ENCODE peak calls at places on chromosomes 4 and X, in six cellular contexts. One of them, this sample, is unnamed.

GRCh38 chrX:134692990-134693389 is 34.7 kb upstream of the PLAC1 start:
- DNase-seq in transverse colon: no peak
- DNase-seq in GM12865: no peak
- DNase-seq in astrocyte of the cerebellum: no peak
- DNase-seq in osteoblast: peak
- DNase-seq in dorsolateral prefrontal cortex: no peak
- DNase-seq in this sample: no peak

GRCh38 chr4:9808077-9808476 is 26.6 kb downstream of the DRD5 start:
- DNase-seq in transverse colon: no peak
- DNase-seq in GM12865: peak
- DNase-seq in astrocyte of the cerebellum: no peak
- DNase-seq in osteoblast: no peak
- DNase-seq in dorsolateral prefrontal cortex: no peak
- DNase-seq in this sample: no peak

GRCh38 chr4:48360285-48360965 is 19.1 kb downstream of the SLAIN2 start:
- DNase-seq in transverse colon: no peak
- DNase-seq in GM12865: no peak
- DNase-seq in astrocyte of the cerebellum: peak
- DNase-seq in osteoblast: peak
- DNase-seq in dorsolateral prefrontal cortex: no peak
- DNase-seq in this sample: no peak

GRCh38 chrX:124086411-124086810 is 124.9 kb downstream of the STAG2 start:
- DNase-seq in transverse colon: no peak
- DNase-seq in GM12865: no peak
- DNase-seq in astrocyte of the cerebellum: no peak
- DNase-seq in osteoblast: no peak
- DNase-seq in dorsolateral prefrontal cortex: no peak
- DNase-seq in this sample: no peak

GRCh38 chr4:72568959-72569718 is at the start of gene ADAMTS3:
- DNase-seq in transverse colon: peak
- DNase-seq in GM12865: peak
- DNase-seq in astrocyte of the cerebellum: no peak
- DNase-seq in osteoblast: peak
- DNase-seq in dorsolateral prefrontal cortex: peak
- DNase-seq in this sample: peak

GRCh38 chr4:8427761-8428287 is 12.7 kb downstream of the ACOX3 start:
- DNase-seq in transverse colon: peak
- DNase-seq in GM12865: peak
- DNase-seq in astrocyte of the cerebellum: no peak
- DNase-seq in osteoblast: peak
- DNase-seq in dorsolateral prefrontal cortex: no peak
- DNase-seq in this sample: no peak

GRCh38 chr4:26120098-26120795 is 200.6 kb upstream of the RBPJ start:
- DNase-seq in transverse colon: no peak
- DNase-seq in GM12865: no peak
- DNase-seq in astrocyte of the cerebellum: no peak
- DNase-seq in osteoblast: no peak
- DNase-seq in dorsolateral prefrontal cortex: no peak
- DNase-seq in this sample: no peak

GRCh38 chrX:53239474-53239873 is 14.5 kb upstream of the KDM5C start:
- DNase-seq in transverse colon: no peak
- DNase-seq in GM12865: peak
- DNase-seq in astrocyte of the cerebellum: no peak
- DNase-seq in osteoblast: peak
- DNase-seq in dorsolateral prefrontal cortex: no peak
- DNase-seq in this sample: no peak

GRCh38 chr4:48986654-48987164 is 634 bp downstream of the CWH43 start:
- DNase-seq in transverse colon: peak
- DNase-seq in GM12865: no peak
- DNase-seq in astrocyte of the cerebellum: no peak
- DNase-seq in osteoblast: no peak
- DNase-seq in dorsolateral prefrontal cortex: no peak
- DNase-seq in this sample: no peak

GRCh38 chr4:14152834-14153519 is 525.5 kb upstream of the BOD1L1 start:
- DNase-seq in transverse colon: no peak
- DNase-seq in GM12865: peak
- DNase-seq in astrocyte of the cerebellum: no peak
- DNase-seq in osteoblast: no peak
- DNase-seq in dorsolateral prefrontal cortex: no peak
- DNase-seq in this sample: no peak

GRCh38 chr4:948101-948935 is 16.1 kb downstream of the TMEM175 start:
- DNase-seq in transverse colon: no peak
- DNase-seq in GM12865: no peak
- DNase-seq in astrocyte of the cerebellum: no peak
- DNase-seq in osteoblast: peak
- DNase-seq in dorsolateral prefrontal cortex: peak
- DNase-seq in this sample: no peak

GRCh38 chrX:153953342-153953830 is 8.9 kb upstream of the RENBP start:
- DNase-seq in transverse colon: peak
- DNase-seq in GM12865: peak
- DNase-seq in astrocyte of the cerebellum: peak
- DNase-seq in osteoblast: peak
- DNase-seq in dorsolateral prefrontal cortex: peak
- DNase-seq in this sample: no peak

GRCh38 chr4:128338634-128339355 is 51.2 kb upstream of the PGRMC2 start:
- DNase-seq in transverse colon: no peak
- DNase-seq in GM12865: no peak
- DNase-seq in astrocyte of the cerebellum: peak
- DNase-seq in osteoblast: peak
- DNase-seq in dorsolateral prefrontal cortex: no peak
- DNase-seq in this sample: peak

GRCh38 chr4:121096629-121097028 is 24.3 kb upstream of the NDNF start:
- DNase-seq in transverse colon: no peak
- DNase-seq in GM12865: no peak
- DNase-seq in astrocyte of the cerebellum: peak
- DNase-seq in osteoblast: no peak
- DNase-seq in dorsolateral prefrontal cortex: no peak
- DNase-seq in this sample: peak

GRCh38 chr4:3115637-3116300 is 41.3 kb downstream of the HTT start:
- DNase-seq in transverse colon: no peak
- DNase-seq in GM12865: no peak
- DNase-seq in astrocyte of the cerebellum: no peak
- DNase-seq in osteoblast: no peak
- DNase-seq in dorsolateral prefrontal cortex: no peak
- DNase-seq in this sample: no peak

GRCh38 chrX:24963823-24964222 is 51.9 kb downstream of the ARX start:
- DNase-seq in transverse colon: no peak
- DNase-seq in GM12865: no peak
- DNase-seq in astrocyte of the cerebellum: no peak
- DNase-seq in osteoblast: no peak
- DNase-seq in dorsolateral prefrontal cortex: no peak
- DNase-seq in this sample: no peak

GRCh38 chrX:9379697-9380551 is 84.9 kb upstream of the TBL1X start:
- DNase-seq in transverse colon: peak
- DNase-seq in GM12865: no peak
- DNase-seq in astrocyte of the cerebellum: no peak
- DNase-seq in osteoblast: no peak
- DNase-seq in dorsolateral prefrontal cortex: no peak
- DNase-seq in this sample: no peak

GRCh38 chr4:189092596-189092995 is 848.1 kb upstream of the FRG1 start:
- DNase-seq in transverse colon: no peak
- DNase-seq in GM12865: no peak
- DNase-seq in astrocyte of the cerebellum: no peak
- DNase-seq in osteoblast: no peak
- DNase-seq in dorsolateral prefrontal cortex: no peak
- DNase-seq in this sample: no peak

GRCh38 chr4:2790583-2791517 is 2.0 kb upstream of the SH3BP2 start:
- DNase-seq in transverse colon: no peak
- DNase-seq in GM12865: peak
- DNase-seq in astrocyte of the cerebellum: no peak
- DNase-seq in osteoblast: peak
- DNase-seq in dorsolateral prefrontal cortex: no peak
- DNase-seq in this sample: no peak

GRCh38 chrX:46912098-46912672 is at the start of gene JADE3:
- DNase-seq in transverse colon: peak
- DNase-seq in GM12865: peak
- DNase-seq in astrocyte of the cerebellum: peak
- DNase-seq in osteoblast: peak
- DNase-seq in dorsolateral prefrontal cortex: peak
- DNase-seq in this sample: peak

GRCh38 chr4:44927361-44928061 is 201.2 kb upstream of the GNPDA2 start:
- DNase-seq in transverse colon: no peak
- DNase-seq in GM12865: peak
- DNase-seq in astrocyte of the cerebellum: peak
- DNase-seq in osteoblast: no peak
- DNase-seq in dorsolateral prefrontal cortex: no peak
- DNase-seq in this sample: no peak

GRCh38 chr4:66169341-66169740 is 499.1 kb upstream of the EPHA5 start:
- DNase-seq in transverse colon: no peak
- DNase-seq in GM12865: no peak
- DNase-seq in astrocyte of the cerebellum: peak
- DNase-seq in osteoblast: no peak
- DNase-seq in dorsolateral prefrontal cortex: no peak
- DNase-seq in this sample: no peak

GRCh38 chr4:169849456-169849855 is 91.7 kb upstream of the HPF1 start:
- DNase-seq in transverse colon: no peak
- DNase-seq in GM12865: no peak
- DNase-seq in astrocyte of the cerebellum: no peak
- DNase-seq in osteoblast: no peak
- DNase-seq in dorsolateral prefrontal cortex: no peak
- DNase-seq in this sample: no peak

GRCh38 chr4:155657169-155657568 is 9.5 kb upstream of the GUCY1A1 start:
- DNase-seq in transverse colon: no peak
- DNase-seq in GM12865: no peak
- DNase-seq in astrocyte of the cerebellum: no peak
- DNase-seq in osteoblast: no peak
- DNase-seq in dorsolateral prefrontal cortex: no peak
- DNase-seq in this sample: no peak

GRCh38 chrX:136209016-136209738 is 42.0 kb downstream of the MAP7D3 start:
- DNase-seq in transverse colon: peak
- DNase-seq in GM12865: peak
- DNase-seq in astrocyte of the cerebellum: peak
- DNase-seq in osteoblast: peak
- DNase-seq in dorsolateral prefrontal cortex: no peak
- DNase-seq in this sample: no peak

GRCh38 chr4:1029957-1030520 is 18.6 kb downstream of the FGFRL1 start:
- DNase-seq in transverse colon: no peak
- DNase-seq in GM12865: no peak
- DNase-seq in astrocyte of the cerebellum: no peak
- DNase-seq in osteoblast: no peak
- DNase-seq in dorsolateral prefrontal cortex: no peak
- DNase-seq in this sample: no peak

GRCh38 chrX:69424161-69424560 is 80.0 kb upstream of the NALF2 start:
- DNase-seq in transverse colon: no peak
- DNase-seq in GM12865: no peak
- DNase-seq in astrocyte of the cerebellum: no peak
- DNase-seq in osteoblast: peak
- DNase-seq in dorsolateral prefrontal cortex: no peak
- DNase-seq in this sample: no peak

DNA sequence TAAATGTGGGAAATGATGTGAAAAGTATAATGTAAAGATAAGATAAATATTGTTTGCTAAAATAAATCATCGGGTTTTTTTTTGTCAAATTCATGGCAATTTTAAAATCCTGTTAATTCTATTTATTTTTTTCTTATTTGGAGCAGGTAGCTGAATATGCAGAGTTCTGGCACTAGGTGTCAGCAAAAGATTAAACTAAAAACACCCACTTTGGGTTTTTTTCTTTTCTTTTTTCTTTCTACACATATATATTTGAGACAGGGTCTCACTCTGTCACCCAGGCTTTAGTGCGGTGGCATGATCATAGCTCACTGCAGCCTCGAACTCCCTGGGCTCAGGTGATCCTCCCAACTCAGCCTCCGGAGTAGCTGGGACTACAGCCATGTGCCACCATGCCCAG is 6.9 kb upstream of the RAP2C start:
- DNase-seq in transverse colon: no peak
- DNase-seq in GM12865: no peak
- DNase-seq in astrocyte of the cerebellum: no peak
- DNase-seq in osteoblast: no peak
- DNase-seq in dorsolateral prefrontal cortex: no peak
- DNase-seq in this sample: no peak
- TF ChIP-seq CTCF in transverse colon: peak
- TF ChIP-seq CTCF in GM12865: peak
- TF ChIP-seq CTCF in astrocyte of the cerebellum: peak
- TF ChIP-seq CTCF in osteoblast: peak
- TF ChIP-seq CTCF in dorsolateral prefrontal cortex: no peak
- TF ChIP-seq CTCF in this sample: peak

GRCh38 chr4:87058272-87059073 is 123.7 kb downstream of the AFF1 start:
- DNase-seq in transverse colon: no peak
- DNase-seq in GM12865: peak
- DNase-seq in astrocyte of the cerebellum: no peak
- DNase-seq in osteoblast: no peak
- DNase-seq in dorsolateral prefrontal cortex: peak
- DNase-seq in this sample: no peak
- TF ChIP-seq CTCF in transverse colon: no peak
- TF ChIP-seq CTCF in GM12865: no peak
- TF ChIP-seq CTCF in astrocyte of the cerebellum: no peak
- TF ChIP-seq CTCF in osteoblast: peak
- TF ChIP-seq CTCF in dorsolateral prefrontal cortex: peak
- TF ChIP-seq CTCF in this sample: no peak

GRCh38 chr4:23881674-23882337 is 8.0 kb downstream of the PPARGC1A start:
- DNase-seq in transverse colon: no peak
- DNase-seq in GM12865: peak
- DNase-seq in astrocyte of the cerebellum: no peak
- DNase-seq in osteoblast: no peak
- DNase-seq in dorsolateral prefrontal cortex: no peak
- DNase-seq in this sample: no peak
- TF ChIP-seq CTCF in transverse colon: no peak
- TF ChIP-seq CTCF in GM12865: no peak
- TF ChIP-seq CTCF in astrocyte of the cerebellum: peak
- TF ChIP-seq CTCF in osteoblast: no peak
- TF ChIP-seq CTCF in dorsolateral prefrontal cortex: no peak
- TF ChIP-seq CTCF in this sample: no peak

GRCh38 chr4:129352480-129352879 is 256.5 kb downstream of the C4orf33 start:
- DNase-seq in transverse colon: no peak
- DNase-seq in GM12865: no peak
- DNase-seq in astrocyte of the cerebellum: no peak
- DNase-seq in osteoblast: no peak
- DNase-seq in dorsolateral prefrontal cortex: no peak
- DNase-seq in this sample: no peak

GRCh38 chr4:129355529-129355928 is 259.6 kb downstream of the C4orf33 start:
- DNase-seq in transverse colon: no peak
- DNase-seq in GM12865: no peak
- DNase-seq in astrocyte of the cerebellum: peak
- DNase-seq in osteoblast: no peak
- DNase-seq in dorsolateral prefrontal cortex: no peak
- DNase-seq in this sample: no peak

GRCh38 chr4:129355031-129355430 is 259.1 kb downstream of the C4orf33 start:
- DNase-seq in transverse colon: no peak
- DNase-seq in GM12865: no peak
- DNase-seq in astrocyte of the cerebellum: no peak
- DNase-seq in osteoblast: no peak
- DNase-seq in dorsolateral prefrontal cortex: no peak
- DNase-seq in this sample: no peak

GRCh38 chr4:129350800-129351199 is 254.8 kb downstream of the C4orf33 start:
- DNase-seq in transverse colon: no peak
- DNase-seq in GM12865: no peak
- DNase-seq in astrocyte of the cerebellum: no peak
- DNase-seq in osteoblast: no peak
- DNase-seq in dorsolateral prefrontal cortex: no peak
- DNase-seq in this sample: no peak

DNA sequence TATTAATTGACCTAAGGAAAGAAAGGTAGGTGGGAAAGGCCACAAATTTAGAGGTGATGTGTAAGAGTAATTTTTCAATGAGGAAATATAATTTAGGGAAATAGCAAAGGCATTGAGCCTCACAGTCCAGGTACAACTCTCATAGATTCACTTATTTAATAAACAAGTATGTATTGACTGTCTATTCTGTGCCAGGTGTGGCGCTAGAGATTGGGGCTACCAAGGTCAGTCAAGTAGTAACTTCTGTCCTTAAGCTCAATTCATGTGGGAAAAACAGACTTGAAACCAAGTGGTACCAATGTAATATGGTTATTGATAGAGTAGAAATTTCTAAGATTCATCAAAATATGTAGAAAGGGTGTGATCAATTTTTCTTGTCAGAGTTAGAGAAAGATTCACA is 257.5 kb downstream of the C4orf33 start:
- DNase-seq in transverse colon: no peak
- DNase-seq in GM12865: peak
- DNase-seq in astrocyte of the cerebellum: no peak
- DNase-seq in osteoblast: no peak
- DNase-seq in dorsolateral prefrontal cortex: no peak
- DNase-seq in this sample: no peak
- TF ChIP-seq CTCF in transverse colon: no peak
- TF ChIP-seq CTCF in GM12865: no peak
- TF ChIP-seq CTCF in astrocyte of the cerebellum: no peak
- TF ChIP-seq CTCF in osteoblast: no peak
- TF ChIP-seq CTCF in dorsolateral prefrontal cortex: no peak
- TF ChIP-seq CTCF in this sample: no peak

This sample was measured in AG09319.